ENCODE peak calls at places on chromosome 4, in five cellular contexts. L is D341Med; F is activated naive CD8-positive, alpha-beta T cell treated with anti-CD3 and anti-CD28 coated beads, Interleukin-2, amount 50 U/mL, for 24 hours; G is iPS-NIHi11; A is substantia nigra. Y is an unnamed sample.

GRCh38 chr4:139977838-139978604 is 176.0 kb downstream of the MAML3 start:
- DNase-seq in L (no peak), F (no peak), G (no peak), A (no peak), Y (no peak)

GRCh38 chr4:83851261-83852084 is 315.6 kb downstream of the GPAT3 start:
- DNase-seq in L (no peak), F (no peak), G (peak; percentile 39), A (no peak), Y (no peak)

GRCh38 chr4:13907255-13907751 is 279.8 kb upstream of the BOD1L1 start:
- DNase-seq in L (no peak), F (no peak), G (no peak), A (no peak), Y (no peak)

GRCh38 chr4:108166441-108167315 is 2.1 kb downstream of the LEF1 start:
- DNase-seq in L (peak; percentile 54), F (peak; percentile 77), G (peak; percentile 47), A (no peak), Y (no peak)

GRCh38 chr4:110196871-110197420 is 1.5 kb downstream of the ELOVL6 start:
- DNase-seq in L (peak; percentile 79), F (peak; percentile 65), G (peak; percentile 56), A (peak; percentile 43), Y (peak; percentile 63)

GRCh38 chr4:63742882-63743281 is 666.4 kb downstream of the TECRL start:
- DNase-seq in L (no peak), F (no peak), G (no peak), A (no peak), Y (no peak)

GRCh38 chr4:10622728-10623127 is 61.8 kb downstream of the CLNK start:
- DNase-seq in L (no peak), F (no peak), G (peak; percentile 37), A (no peak), Y (no peak)

GRCh38 chr4:88341227-88342192 is 37.1 kb upstream of the HERC6 start:
- DNase-seq in L (no peak), F (no peak), G (no peak), A (no peak), Y (no peak)

GRCh38 chr4:54055494-54055893 is 8.9 kb downstream of the CHIC2 start:
- DNase-seq in L (no peak), F (no peak), G (no peak), A (no peak), Y (no peak)

GRCh38 chr4:154329939-154330338 is 161.7 kb downstream of the DCHS2 start:
- DNase-seq in L (no peak), F (no peak), G (no peak), A (no peak), Y (no peak)

GRCh38 chr4:151744614-151745013 is 16.2 kb downstream of the GATB start:
- DNase-seq in L (no peak), F (no peak), G (peak; percentile 33), A (no peak), Y (no peak)

GRCh38 chr4:2811830-2812599 is 19.1 kb downstream of the SH3BP2 start:
- DNase-seq in L (no peak), F (peak; percentile 73), G (peak; percentile 75), A (no peak), Y (peak; percentile 88)

GRCh38 chr4:174631901-174632758 is 109.8 kb upstream of the HPGD start:
- DNase-seq in L (peak; percentile 30), F (no peak), G (peak; percentile 26), A (no peak), Y (peak; percentile 42)

GRCh38 chr4:56979674-56980073 is 978 bp downstream of the POLR2B start:
- DNase-seq in L (no peak), F (peak; percentile 58), G (no peak), A (no peak), Y (peak; percentile 64)

GRCh38 chr4:98345838-98346237 is 84.7 kb downstream of the RAP1GDS1 start:
- DNase-seq in L (no peak), F (no peak), G (no peak), A (no peak), Y (no peak)

GRCh38 chr4:55879224-55879623 is 25.8 kb downstream of the EXOC1 start:
- DNase-seq in L (no peak), F (no peak), G (no peak), A (no peak), Y (no peak)

GRCh38 chr4:102525556-102525955 is 24.4 kb downstream of the NFKB1 start:
- DNase-seq in L (no peak), F (no peak), G (no peak), A (no peak), Y (no peak)

GRCh38 chr4:57265831-57266582 is 155.8 kb upstream of the IGFBP7 start:
- DNase-seq in L (no peak), F (no peak), G (peak; percentile 55), A (peak; percentile 15), Y (no peak)

GRCh38 chr4:102694791-102695190 is 66.0 kb downstream of the MANBA start:
- DNase-seq in L (no peak), F (no peak), G (no peak), A (no peak), Y (no peak)

GRCh38 chr4:1247811-1248261 is 1.1 kb downstream of the CTBP1 start:
- DNase-seq in L (no peak), F (no peak), G (no peak), A (no peak), Y (no peak)

Y was measured in KBM-7.